ENCODE peak calls at places on chromosomes 3 and 15, in five cellular contexts. L is mammary epithelial cell, T is Karpas-422, E is PC-9, C is HCT116. D is an unnamed sample.

GRCh38 chr3:8846176-8846575 is 76.8 kb upstream of the OXTR start:
- DNase-seq in L (peak), T (no peak), E (no peak), C (no peak), D (no peak)

GRCh38 chr3:187130346-187131066 is 8.8 kb downstream of the RPL39L start:
- DNase-seq in L (peak), T (no peak), E (no peak), C (no peak), D (peak)

GRCh38 chr15:51160484-51160883 is 65.8 kb upstream of the TNFAIP8L3 start:
- DNase-seq in L (no peak), T (no peak), E (no peak), C (no peak), D (no peak)

GRCh38 chr3:61202086-61202485 is 49.2 kb downstream of the FHIT start:
- DNase-seq in L (no peak), T (peak), E (no peak), C (no peak), D (no peak)

GRCh38 chr3:23172059-23172458 is 31.1 kb upstream of the UBE2E2 start:
- DNase-seq in L (peak), T (no peak), E (peak), C (no peak), D (no peak)

GRCh38 chr3:112101946-112102345 is 15.8 kb downstream of the C3orf52 start:
- DNase-seq in L (peak), T (no peak), E (no peak), C (no peak), D (no peak)

GRCh38 chr3:98563661-98564281 is 29.6 kb downstream of the CPOX start:
- DNase-seq in L (peak), T (no peak), E (no peak), C (no peak), D (no peak)

GRCh38 chr15:40163657-40164416 is 3.0 kb downstream of the BUB1B start:
- DNase-seq in L (no peak), T (no peak), E (no peak), C (no peak), D (no peak)

GRCh38 chr3:45081506-45081905 is 55.4 kb downstream of the CLEC3B start:
- DNase-seq in L (no peak), T (no peak), E (no peak), C (no peak), D (no peak)

GRCh38 chr3:18080198-18080689 is 337.8 kb upstream of the TBC1D5 start:
- DNase-seq in L (peak), T (no peak), E (no peak), C (no peak), D (no peak)

GRCh38 chr3:88987786-88988185 is 119.6 kb upstream of the EPHA3 start:
- DNase-seq in L (no peak), T (no peak), E (no peak), C (no peak), D (no peak)

GRCh38 chr15:80778964-80779657 is at the start of gene CEMIP:
- DNase-seq in L (peak), T (no peak), E (peak), C (peak), D (peak)

GRCh38 chr15:80777137-80777536 is 2.0 kb upstream of the CEMIP start:
- DNase-seq in L (peak), T (no peak), E (peak), C (no peak), D (peak)

GRCh38 chr15:80777836-80778620 is 1.1 kb upstream of the CEMIP start:
- DNase-seq in L (peak), T (no peak), E (peak), C (no peak), D (no peak)

GRCh38 chr15:80779658-80780415 is 667 bp downstream of the CEMIP start:
- DNase-seq in L (peak), T (no peak), E (peak), C (no peak), D (peak)

DNA sequence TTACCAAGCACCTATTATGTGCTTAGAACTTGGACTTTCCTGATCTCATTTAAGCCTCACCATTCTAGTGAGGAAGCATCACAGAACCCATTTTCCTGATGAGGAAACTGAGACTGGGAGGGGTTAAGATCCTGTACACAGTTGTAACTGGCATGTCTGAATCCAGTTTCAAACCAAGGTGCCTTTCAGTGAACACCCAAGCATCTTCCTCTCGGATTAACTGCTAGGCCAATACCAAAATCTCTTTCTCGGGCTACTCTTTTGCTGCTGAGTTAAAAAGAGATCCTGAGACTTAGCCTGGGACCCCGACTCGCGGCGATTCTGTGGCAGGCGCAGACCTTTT is 578 bp upstream of the CEMIP start:
- DNase-seq in L (no peak), T (no peak), E (no peak), C (no peak), D (no peak)
- H3K4me3 ChIP-seq in L (peak), T (no peak), E (peak), C (peak), D (peak)

GRCh38 chr3:79767953-79768282 is at the start of gene ROBO1:
- DNase-seq in L (no peak), T (no peak), E (no peak), C (no peak), D (no peak)
- H3K4me3 ChIP-seq in L (no peak), T (no peak), E (no peak), C (no peak), D (peak)

GRCh38 chr15:42270996-42271395 is 2.0 kb upstream of the GANC start:
- DNase-seq in L (no peak), T (no peak), E (no peak), C (no peak), D (no peak)

GRCh38 chr15:42274693-42274971 is 1.4 kb upstream of the TMEM87A start:
- DNase-seq in L (no peak), T (no peak), E (no peak), C (no peak), D (no peak)

GRCh38 chr15:42273900-42274692 is 863 bp upstream of the TMEM87A start:
- DNase-seq in L (peak), T (peak), E (peak), C (no peak), D (peak)

GRCh38 chr15:42272768-42273098 is 268 bp upstream of the GANC start:
- DNase-seq in L (no peak), T (no peak), E (no peak), C (no peak), D (no peak)

DNA sequence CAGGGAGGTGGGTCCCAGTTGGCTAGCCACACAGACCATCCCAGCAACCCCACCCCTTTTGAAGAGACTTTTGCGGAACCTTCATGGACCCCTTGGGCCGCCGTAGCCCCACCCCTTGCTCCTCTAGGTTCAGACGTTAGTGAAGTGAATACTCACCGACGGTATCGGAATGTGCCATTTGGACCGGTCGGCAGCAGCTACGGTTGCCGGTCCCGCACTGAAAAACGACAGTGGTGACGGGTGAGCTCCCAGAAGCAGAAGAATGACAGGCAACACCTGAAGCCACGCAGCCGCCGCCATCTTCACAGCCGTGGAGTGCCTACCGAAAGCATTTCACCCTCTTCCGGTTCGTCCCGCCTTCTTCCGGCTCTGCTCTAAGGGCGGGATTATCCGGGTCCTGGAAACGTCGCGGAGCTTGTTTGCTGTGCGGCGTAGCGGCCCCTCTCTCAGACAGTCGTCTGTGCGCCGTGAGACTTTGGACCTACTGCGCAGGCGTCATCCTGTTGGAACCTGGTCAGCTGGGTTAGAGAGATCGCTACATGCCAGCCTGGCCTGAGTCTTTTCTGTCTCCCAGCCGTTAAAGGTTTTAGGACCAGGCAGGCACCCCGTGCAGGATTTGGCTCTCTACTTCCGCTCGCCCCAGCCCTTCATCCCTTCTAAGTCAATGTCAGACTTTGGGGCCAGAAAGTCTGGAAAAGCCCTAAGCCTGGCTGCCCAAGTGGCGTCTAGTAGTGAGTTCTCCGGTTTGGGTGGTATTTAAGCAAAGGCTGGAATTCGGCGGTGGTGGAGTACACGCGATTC is at the start of the genes GANC and TMEM87A:
- DNase-seq in L (peak), T (peak), E (peak), C (peak), D (peak)
- H3K4me3 ChIP-seq in L (peak), T (peak), E (peak), C (peak), D (peak)

DNA sequence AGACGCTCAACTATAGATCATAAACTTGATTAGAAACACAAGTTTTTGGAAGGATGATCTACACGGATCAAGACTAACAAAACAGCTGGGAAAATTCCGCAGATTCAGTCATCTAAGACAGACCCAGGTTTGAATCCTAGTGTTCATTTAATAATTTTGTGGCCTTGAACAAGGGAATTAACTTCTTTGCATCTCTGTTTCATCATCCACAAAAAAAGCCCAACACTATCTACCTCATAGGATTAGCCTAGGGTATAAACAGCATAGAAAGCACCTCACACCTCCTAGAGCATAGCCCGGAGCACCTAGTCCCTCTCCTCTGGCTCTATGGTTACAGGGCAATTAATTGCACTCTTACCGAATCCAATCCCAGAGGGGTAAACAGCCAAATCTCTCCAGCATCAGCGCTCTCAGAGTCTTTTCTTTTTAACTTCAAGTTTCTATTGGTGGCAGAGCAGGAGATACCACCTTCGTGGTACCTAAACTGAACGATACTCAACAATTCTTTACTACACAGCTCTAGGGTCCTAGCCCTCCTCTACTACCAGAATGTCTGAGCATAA is 3.5 kb downstream of the TBL1XR1 start:
- DNase-seq in L (no peak), T (no peak), E (no peak), C (no peak), D (no peak)
- H3K4me3 ChIP-seq in L (no peak), T (no peak), E (peak), C (no peak), D (peak)